ENCODE peak calls at places on chromosomes 2 and 18, in four cellular contexts. A is HepG2, Z is K562, V is H1. R is an unnamed sample.

GRCh38 chr2:190858817-190859216 is 21.8 kb upstream of the GLS start:
- DNase-seq in A (peak; percentile 55), Z (no peak), V (no peak), R (no peak)

GRCh38 chr2:150885236-150885635 is 376.4 kb downstream of the RBM43 start:
- DNase-seq in A (no peak), Z (no peak), V (no peak), R (no peak)

GRCh38 chr2:45729753-45730512 is 78.5 kb downstream of the PRKCE start:
- DNase-seq in A (peak; percentile 57), Z (peak; percentile 37), V (no peak), R (peak; percentile 13)

GRCh38 chr2:129879614-129880180 is 99.8 kb upstream of the RAB6C start:
- DNase-seq in A (no peak), Z (no peak), V (no peak), R (no peak)

GRCh38 chr2:144330951-144331651 is 188.8 kb downstream of the ZEB2 start:
- DNase-seq in A (no peak), Z (no peak), V (no peak), R (no peak)

GRCh38 chr2:66433945-66434678 is 813 bp upstream of the MEIS1 start:
- DNase-seq in A (peak; percentile 33), Z (peak; percentile 39), V (no peak), R (no peak)

GRCh38 chr2:2906091-2906490 is 471.5 kb downstream of the EIPR1 start:
- DNase-seq in A (no peak), Z (no peak), V (no peak), R (no peak)

GRCh38 chr2:233801357-233802131 is 23.4 kb downstream of the MROH2A start:
- DNase-seq in A (no peak), Z (no peak), V (no peak), R (no peak)

GRCh38 chr18:8828798-8829197 is 123.4 kb downstream of the MTCL1 start:
- DNase-seq in A (no peak), Z (no peak), V (no peak), R (no peak)

GRCh38 chr2:176553685-176554106 is 284.5 kb downstream of the MTX2 start:
- DNase-seq in A (no peak), Z (no peak), V (no peak), R (peak; percentile 32)

GRCh38 chr18:62157843-62158242 is 29.0 kb downstream of the PIGN start:
- DNase-seq in A (no peak), Z (no peak), V (no peak), R (no peak)

GRCh38 chr2:27024812-27025211 is 8.0 kb upstream of the TMEM214 start:
- DNase-seq in A (no peak), Z (no peak), V (no peak), R (no peak)

GRCh38 chr2:134432438-134432883 is 178.6 kb downstream of the MGAT5 start:
- DNase-seq in A (peak; percentile 94), Z (no peak), V (no peak), R (no peak)

GRCh38 chr2:134431837-134432437 is 178.1 kb downstream of the MGAT5 start:
- DNase-seq in A (no peak), Z (no peak), V (no peak), R (no peak)

GRCh38 chr2:134426721-134427120 is 172.8 kb downstream of the MGAT5 start:
- DNase-seq in A (no peak), Z (no peak), V (no peak), R (no peak)

GRCh38 chr2:134433469-134433868 is 179.6 kb downstream of the MGAT5 start:
- DNase-seq in A (no peak), Z (no peak), V (no peak), R (no peak)

GRCh38 chr2:134429886-134430285 is 176.0 kb downstream of the MGAT5 start:
- DNase-seq in A (no peak), Z (no peak), V (no peak), R (no peak)
- H3K27ac ChIP-seq in A (no peak overlapping the region), Z (no peak overlapping the region), V (no peak overlapping the region), R (no peak overlapping the region)

GRCh38 chr2:111178730-111179405 is 58.2 kb downstream of the BCL2L11 start:
- DNase-seq in A (peak; percentile 94), Z (no peak), V (no peak), R (no peak)
- TF ChIP-seq SP1 in A (no peak), Z (no peak), V (no peak), R (no peak)

DNA sequence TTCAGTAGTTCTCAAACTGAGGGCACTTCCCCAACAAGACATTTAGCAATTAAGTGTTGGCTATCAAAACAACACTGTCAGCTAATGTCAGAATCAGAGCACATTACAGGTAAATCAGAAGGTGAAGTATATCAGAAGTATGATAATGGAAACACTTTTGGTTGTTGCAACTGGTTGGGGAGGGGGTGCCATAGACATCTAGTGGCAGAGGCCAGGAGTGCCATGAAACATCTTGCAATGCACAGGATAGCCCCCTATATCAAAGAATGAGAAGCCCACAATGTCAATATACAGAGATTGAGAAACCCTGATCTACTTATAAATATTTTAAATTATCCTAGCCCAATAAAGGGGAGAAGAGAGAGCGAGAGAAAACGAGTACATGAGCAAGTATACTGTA is 4.9 kb upstream of the XPO1 start:
- DNase-seq in A (no peak), Z (no peak), V (no peak), R (no peak)
- TF ChIP-seq JUND in A (no peak), Z (no peak), V (no peak), R (no peak)

DNA sequence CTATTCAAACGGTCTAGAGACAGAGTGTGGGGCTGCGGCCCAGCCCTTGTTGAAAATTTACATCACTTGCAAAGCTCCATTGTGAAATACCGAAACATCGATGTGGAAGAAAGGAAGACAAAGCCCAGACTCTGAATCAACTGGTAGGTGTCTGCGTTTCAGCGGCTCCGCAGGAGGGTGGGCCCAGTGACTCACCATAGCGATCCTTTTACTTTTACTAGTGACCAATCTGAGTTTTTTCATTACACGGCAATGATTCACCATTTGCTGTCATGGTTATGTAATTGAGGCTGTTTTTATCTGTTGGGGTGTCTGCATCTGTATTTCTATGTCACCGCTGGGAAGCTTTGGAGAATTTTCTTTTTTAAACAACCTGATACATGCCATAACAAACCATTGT is 66.6 kb upstream of the ODC1 start:
- DNase-seq in A (no peak), Z (no peak), V (no peak), R (no peak)
- H3K27ac ChIP-seq in A (no peak overlapping the region), Z (no peak overlapping the region), V (no peak overlapping the region), R (no peak overlapping the region)

GRCh38 chr2:11022064-11022463 is 110.3 kb downstream of the KCNF1 start:
- DNase-seq in A (no peak), Z (no peak), V (no peak), R (no peak)
- TF ChIP-seq SP1 in A (no peak), Z (no peak), V (no peak), R (no peak)

GRCh38 chr2:227456772-227457171 is 15.2 kb upstream of the AGFG1 start:
- DNase-seq in A (no peak), Z (no peak), V (no peak), R (no peak)
- TF ChIP-seq JUND in A (no peak), Z (no peak), V (no peak), R (no peak)

GRCh38 chr2:42957109-42958035 is 165.0 kb upstream of the HAAO start:
- DNase-seq in A (peak; percentile 73), Z (no peak), V (no peak), R (no peak)
- H3K27ac ChIP-seq in A (peak overlapping the region; percentile 6), Z (no peak overlapping the region), V (no peak overlapping the region), R (no peak overlapping the region)

DNA sequence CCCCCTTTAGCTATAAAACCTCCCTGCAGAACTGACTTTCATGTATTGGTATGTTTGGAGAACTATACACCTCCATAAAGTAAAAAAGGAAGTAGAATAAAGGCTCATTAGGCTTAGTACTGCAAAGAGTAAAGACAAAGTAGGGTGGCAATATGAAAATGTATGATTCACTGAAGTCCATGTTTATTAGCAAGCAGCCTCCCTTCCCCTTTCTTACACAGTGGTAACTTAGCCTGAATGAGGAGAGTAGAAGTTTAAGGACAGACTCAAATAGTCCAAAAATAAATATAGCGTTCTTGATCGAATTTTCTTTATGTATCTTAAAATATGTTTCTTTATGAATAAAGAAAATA is 1.5 kb downstream of the ZNF804A start:
- DNase-seq in A (no peak), Z (no peak), V (no peak), R (no peak)
- TF ChIP-seq SP1 in A (no peak), Z (no peak), V (no peak), R (no peak)

DNA sequence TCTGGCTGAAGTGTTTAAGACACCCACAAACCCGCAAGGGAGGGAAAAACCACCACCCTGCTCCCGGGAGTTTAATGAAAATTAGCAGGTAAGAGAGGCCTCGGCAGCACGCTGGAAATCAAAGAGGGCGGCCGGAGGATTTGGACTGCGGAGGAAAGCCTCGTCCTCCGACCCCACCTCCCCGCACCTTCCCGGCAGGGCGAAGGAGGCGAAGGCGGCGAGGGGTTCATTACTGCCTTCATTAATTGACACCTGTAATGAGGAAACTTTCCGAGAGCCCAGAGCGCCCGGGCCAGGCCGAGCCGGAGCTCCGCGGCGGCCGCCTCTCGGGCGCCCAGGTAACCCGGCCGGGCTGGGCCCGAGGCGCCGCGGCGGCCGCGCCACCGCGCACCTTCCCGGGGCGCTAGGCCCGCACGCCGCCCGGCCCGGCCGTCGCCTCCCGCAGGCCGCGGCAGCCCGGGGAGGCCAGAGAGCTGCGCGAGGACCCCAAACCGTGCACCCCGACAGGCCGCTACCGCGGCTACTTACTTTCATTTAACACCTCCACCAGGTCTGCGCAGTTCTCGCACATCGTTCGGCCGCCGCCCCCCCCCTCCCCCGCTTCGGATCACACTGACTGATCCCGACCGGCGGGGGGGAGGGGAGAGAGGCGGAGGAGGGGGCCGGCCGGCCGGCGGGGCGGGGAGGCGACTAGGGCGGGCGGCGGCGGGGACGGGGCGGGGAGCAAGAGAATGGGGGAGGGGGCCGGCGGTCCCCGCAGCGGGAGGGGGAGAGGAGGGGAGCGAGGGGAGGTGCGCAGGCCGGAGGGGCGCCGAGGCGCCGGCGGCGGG is 550 bp downstream of the USP34 start:
- DNase-seq in A (peak; percentile 75), Z (peak; percentile 90), V (no peak), R (peak; percentile 48)
- TF ChIP-seq JUND in A (no peak), Z (peak; percentile 30), V (no peak), R (no peak)

GRCh38 chr18:21314721-21315120 is 72.7 kb downstream of the GREB1L start:
- DNase-seq in A (no peak), Z (no peak), V (no peak), R (peak; percentile 28)
- H3K27ac ChIP-seq in A (no peak overlapping the region), Z (no peak overlapping the region), V (no peak overlapping the region), R (peak overlapping the region; percentile 42)